ENCODE peak calls at places on chromosomes 13 and 19, in six cellular contexts. One of them, this sample, is unnamed.

GRCh38 chr13:50512602-50513527 is 330.6 kb downstream of the DLEU7 start:
- DNase-seq in fibroblast of lung: peak; percentile 72
- DNase-seq in Caki2: peak; percentile 35
- DNase-seq in right lobe of liver: peak; percentile 75
- DNase-seq in activated T-cell treated with anti-CD3 and anti-CD28 coated beads, Interleukin-2, amount 50 U/mL, for 24 hours: peak; percentile 45
- DNase-seq in brain microvascular endothelial cell: peak; percentile 45
- DNase-seq in this sample: peak; percentile 52

GRCh38 chr13:98158172-98158907 is 15.4 kb downstream of the FARP1 start:
- DNase-seq in brain microvascular endothelial cell: no peak
- DNase-seq in fibroblast of lung: no peak
- DNase-seq in right lobe of liver: no peak
- DNase-seq in Caki2: no peak
- DNase-seq in activated T-cell treated with anti-CD3 and anti-CD28 coated beads, Interleukin-2, amount 50 U/mL, for 24 hours: no peak
- DNase-seq in this sample: no peak

GRCh38 chr13:98216711-98217110 is 39.6 kb upstream of the RNF113B start:
- DNase-seq in Caki2: no peak
- DNase-seq in right lobe of liver: no peak
- DNase-seq in brain microvascular endothelial cell: no peak
- DNase-seq in fibroblast of lung: no peak
- DNase-seq in activated T-cell treated with anti-CD3 and anti-CD28 coated beads, Interleukin-2, amount 50 U/mL, for 24 hours: no peak
- DNase-seq in this sample: peak; percentile 11

GRCh38 chr13:105311094-105311493 is 1224.4 kb downstream of the EFNB2 start:
- DNase-seq in right lobe of liver: no peak
- DNase-seq in Caki2: no peak
- DNase-seq in brain microvascular endothelial cell: no peak
- DNase-seq in fibroblast of lung: no peak
- DNase-seq in activated T-cell treated with anti-CD3 and anti-CD28 coated beads, Interleukin-2, amount 50 U/mL, for 24 hours: no peak
- DNase-seq in this sample: no peak

GRCh38 chr19:45591004-45591637 is 6.5 kb upstream of the OPA3 start:
- DNase-seq in Caki2: no peak
- DNase-seq in activated T-cell treated with anti-CD3 and anti-CD28 coated beads, Interleukin-2, amount 50 U/mL, for 24 hours: peak; percentile 61
- DNase-seq in right lobe of liver: peak; percentile 63
- DNase-seq in fibroblast of lung: peak; percentile 34
- DNase-seq in brain microvascular endothelial cell: no peak
- DNase-seq in this sample: peak; percentile 49

GRCh38 chr19:41998246-41999020 is 4.4 kb upstream of the ATP1A3 start:
- DNase-seq in Caki2: peak; percentile 47
- DNase-seq in brain microvascular endothelial cell: peak; percentile 6
- DNase-seq in fibroblast of lung: peak; percentile 27
- DNase-seq in right lobe of liver: no peak
- DNase-seq in activated T-cell treated with anti-CD3 and anti-CD28 coated beads, Interleukin-2, amount 50 U/mL, for 24 hours: peak; percentile 60
- DNase-seq in this sample: peak; percentile 57

GRCh38 chr13:78742659-78743058 is 83.7 kb upstream of the OBI1 start:
- DNase-seq in right lobe of liver: no peak
- DNase-seq in activated T-cell treated with anti-CD3 and anti-CD28 coated beads, Interleukin-2, amount 50 U/mL, for 24 hours: no peak
- DNase-seq in brain microvascular endothelial cell: no peak
- DNase-seq in Caki2: no peak
- DNase-seq in fibroblast of lung: no peak
- DNase-seq in this sample: no peak

GRCh38 chr13:23554000-23554399 is 16.2 kb upstream of the TNFRSF19 start:
- DNase-seq in fibroblast of lung: peak; percentile 22
- DNase-seq in brain microvascular endothelial cell: no peak
- DNase-seq in right lobe of liver: no peak
- DNase-seq in Caki2: peak; percentile 6
- DNase-seq in activated T-cell treated with anti-CD3 and anti-CD28 coated beads, Interleukin-2, amount 50 U/mL, for 24 hours: no peak
- DNase-seq in this sample: no peak

GRCh38 chr13:50916701-50917184 is 7.2 kb downstream of the RNASEH2B start:
- DNase-seq in fibroblast of lung: no peak
- DNase-seq in activated T-cell treated with anti-CD3 and anti-CD28 coated beads, Interleukin-2, amount 50 U/mL, for 24 hours: no peak
- DNase-seq in right lobe of liver: no peak
- DNase-seq in Caki2: no peak
- DNase-seq in brain microvascular endothelial cell: no peak
- DNase-seq in this sample: peak; percentile 27

GRCh38 chr13:32001392-32001768 is 30.2 kb upstream of the FRY start:
- DNase-seq in right lobe of liver: no peak
- DNase-seq in brain microvascular endothelial cell: peak; percentile 35
- DNase-seq in fibroblast of lung: peak; percentile 32
- DNase-seq in activated T-cell treated with anti-CD3 and anti-CD28 coated beads, Interleukin-2, amount 50 U/mL, for 24 hours: no peak
- DNase-seq in Caki2: peak; percentile 21
- DNase-seq in this sample: peak; percentile 69

This sample was measured in dermis blood vessel endothelial cell.